ENCODE peak calls at places on chromosomes 4 and X, in five cellular contexts. One of them, this sample, is unnamed.

GRCh38 chrX:37802028-37802427 is 22.2 kb downstream of the CYBB start:
- DNase-seq in gastrocnemius medialis: no peak
- DNase-seq in choroid plexus epithelial cell: peak
- DNase-seq in right lobe of liver: no peak
- DNase-seq in transverse colon: no peak
- DNase-seq in this sample: no peak

GRCh38 chr4:20532871-20533870 is 167.1 kb upstream of the PACRGL start:
- DNase-seq in right lobe of liver: no peak
- DNase-seq in choroid plexus epithelial cell: no peak
- DNase-seq in gastrocnemius medialis: no peak
- DNase-seq in transverse colon: no peak
- DNase-seq in this sample: peak

GRCh38 chr4:14632041-14632440 is 370.2 kb upstream of the CPEB2 start:
- DNase-seq in gastrocnemius medialis: no peak
- DNase-seq in transverse colon: no peak
- DNase-seq in right lobe of liver: no peak
- DNase-seq in choroid plexus epithelial cell: no peak
- DNase-seq in this sample: no peak

GRCh38 chr4:117481742-117482141 is 396.4 kb upstream of the TRAM1L1 start:
- DNase-seq in gastrocnemius medialis: no peak
- DNase-seq in transverse colon: no peak
- DNase-seq in right lobe of liver: no peak
- DNase-seq in choroid plexus epithelial cell: peak
- DNase-seq in this sample: no peak

GRCh38 chr4:75708218-75708691 is 16.1 kb upstream of the USO1 start:
- DNase-seq in choroid plexus epithelial cell: peak
- DNase-seq in gastrocnemius medialis: no peak
- DNase-seq in transverse colon: peak
- DNase-seq in right lobe of liver: no peak
- DNase-seq in this sample: no peak

GRCh38 chr4:38100474-38101255 is 140.5 kb downstream of the PTTG2 start:
- DNase-seq in right lobe of liver: no peak
- DNase-seq in gastrocnemius medialis: no peak
- DNase-seq in choroid plexus epithelial cell: no peak
- DNase-seq in transverse colon: no peak
- DNase-seq in this sample: no peak

GRCh38 chrX:22122510-22122909 is 90.4 kb downstream of the PHEX start:
- DNase-seq in gastrocnemius medialis: peak
- DNase-seq in choroid plexus epithelial cell: peak
- DNase-seq in transverse colon: no peak
- DNase-seq in right lobe of liver: no peak
- DNase-seq in this sample: peak

GRCh38 chr4:4488405-4489404 is 53.1 kb downstream of the STX18 start:
- DNase-seq in transverse colon: peak
- DNase-seq in gastrocnemius medialis: peak
- DNase-seq in right lobe of liver: peak
- DNase-seq in choroid plexus epithelial cell: peak
- DNase-seq in this sample: peak

GRCh38 chr4:22237155-22237751 is 278.6 kb downstream of the ADGRA3 start:
- DNase-seq in right lobe of liver: peak
- DNase-seq in transverse colon: peak
- DNase-seq in gastrocnemius medialis: no peak
- DNase-seq in choroid plexus epithelial cell: no peak
- DNase-seq in this sample: no peak

GRCh38 chr4:89610236-89610635 is 226.7 kb downstream of the SNCA start:
- DNase-seq in gastrocnemius medialis: no peak
- DNase-seq in right lobe of liver: no peak
- DNase-seq in choroid plexus epithelial cell: no peak
- DNase-seq in transverse colon: no peak
- DNase-seq in this sample: no peak

GRCh38 chrX:53122013-53122412 is 28.1 kb downstream of the KANTR start:
- DNase-seq in choroid plexus epithelial cell: no peak
- DNase-seq in right lobe of liver: no peak
- DNase-seq in transverse colon: no peak
- DNase-seq in gastrocnemius medialis: no peak
- DNase-seq in this sample: peak

GRCh38 chr4:100008048-100008447 is 58.0 kb upstream of the H2AZ1 start:
- DNase-seq in choroid plexus epithelial cell: peak
- DNase-seq in right lobe of liver: no peak
- DNase-seq in transverse colon: no peak
- DNase-seq in gastrocnemius medialis: no peak
- DNase-seq in this sample: peak

GRCh38 chr4:102447413-102447812 is 53.7 kb upstream of the NFKB1 start:
- DNase-seq in choroid plexus epithelial cell: no peak
- DNase-seq in transverse colon: no peak
- DNase-seq in gastrocnemius medialis: no peak
- DNase-seq in right lobe of liver: no peak
- DNase-seq in this sample: no peak

GRCh38 chrX:27796640-27797257 is 11.0 kb upstream of the MAGEB10 start:
- DNase-seq in gastrocnemius medialis: no peak
- DNase-seq in right lobe of liver: no peak
- DNase-seq in choroid plexus epithelial cell: no peak
- DNase-seq in transverse colon: no peak
- DNase-seq in this sample: no peak

GRCh38 chr4:184599492-184600135 is 49.6 kb downstream of the CASP3 start:
- DNase-seq in gastrocnemius medialis: no peak
- DNase-seq in right lobe of liver: no peak
- DNase-seq in transverse colon: no peak
- DNase-seq in choroid plexus epithelial cell: peak
- DNase-seq in this sample: peak

GRCh38 chr4:148060264-148061138 is 328.6 kb downstream of the ARHGAP10 start:
- DNase-seq in choroid plexus epithelial cell: no peak
- DNase-seq in transverse colon: no peak
- DNase-seq in gastrocnemius medialis: peak
- DNase-seq in right lobe of liver: no peak
- DNase-seq in this sample: no peak

GRCh38 chr4:116005037-116005805 is 891.8 kb upstream of the NDST4 start:
- DNase-seq in choroid plexus epithelial cell: peak
- DNase-seq in gastrocnemius medialis: no peak
- DNase-seq in transverse colon: no peak
- DNase-seq in right lobe of liver: no peak
- DNase-seq in this sample: peak

GRCh38 chr4:84159767-84160166 is 339.3 kb downstream of the NKX6-1 start:
- DNase-seq in gastrocnemius medialis: no peak
- DNase-seq in choroid plexus epithelial cell: peak
- DNase-seq in right lobe of liver: no peak
- DNase-seq in transverse colon: no peak
- DNase-seq in this sample: no peak

GRCh38 chr4:22688236-22688635 is 4.5 kb upstream of the GBA3 start:
- DNase-seq in transverse colon: no peak
- DNase-seq in gastrocnemius medialis: no peak
- DNase-seq in choroid plexus epithelial cell: peak
- DNase-seq in right lobe of liver: no peak
- DNase-seq in this sample: peak

GRCh38 chr4:83074086-83074704 is 39.2 kb downstream of the COPS4 start:
- DNase-seq in gastrocnemius medialis: no peak
- DNase-seq in transverse colon: peak
- DNase-seq in right lobe of liver: no peak
- DNase-seq in choroid plexus epithelial cell: peak
- DNase-seq in this sample: peak

GRCh38 chr4:176475091-176475490 is 155.3 kb downstream of the SPCS3 start:
- DNase-seq in transverse colon: no peak
- DNase-seq in choroid plexus epithelial cell: no peak
- DNase-seq in gastrocnemius medialis: no peak
- DNase-seq in right lobe of liver: no peak
- DNase-seq in this sample: no peak

GRCh38 chrX:129842510-129843208 is 1.0 kb downstream of the ZDHHC9 start:
- DNase-seq in transverse colon: peak
- DNase-seq in right lobe of liver: peak
- DNase-seq in gastrocnemius medialis: peak
- DNase-seq in choroid plexus epithelial cell: peak
- DNase-seq in this sample: peak

GRCh38 chr4:53450773-53451172 is 73.3 kb downstream of the FIP1L1 start:
- DNase-seq in transverse colon: no peak
- DNase-seq in choroid plexus epithelial cell: peak
- DNase-seq in right lobe of liver: no peak
- DNase-seq in gastrocnemius medialis: no peak
- DNase-seq in this sample: peak

GRCh38 chr4:123102897-123103489 is 180.6 kb upstream of the NUDT6 start:
- DNase-seq in choroid plexus epithelial cell: peak
- DNase-seq in gastrocnemius medialis: no peak
- DNase-seq in right lobe of liver: no peak
- DNase-seq in transverse colon: no peak
- DNase-seq in this sample: peak

GRCh38 chrX:11287505-11287904 is 5.7 kb upstream of the AMELX start:
- DNase-seq in choroid plexus epithelial cell: peak
- DNase-seq in right lobe of liver: no peak
- DNase-seq in transverse colon: no peak
- DNase-seq in gastrocnemius medialis: no peak
- DNase-seq in this sample: peak

GRCh38 chr4:76689079-76689817 is 208.7 kb downstream of the SOWAHB start:
- DNase-seq in right lobe of liver: peak
- DNase-seq in gastrocnemius medialis: no peak
- DNase-seq in choroid plexus epithelial cell: peak
- DNase-seq in transverse colon: peak
- DNase-seq in this sample: peak

GRCh38 chr4:138602664-138603063 is 360.5 kb upstream of the SLC7A11 start:
- DNase-seq in transverse colon: no peak
- DNase-seq in choroid plexus epithelial cell: peak
- DNase-seq in gastrocnemius medialis: no peak
- DNase-seq in right lobe of liver: no peak
- DNase-seq in this sample: peak

GRCh38 chr4:7135389-7135746 is 57.0 kb upstream of the SORCS2 start:
- DNase-seq in right lobe of liver: no peak
- DNase-seq in choroid plexus epithelial cell: peak
- DNase-seq in transverse colon: no peak
- DNase-seq in gastrocnemius medialis: no peak
- DNase-seq in this sample: peak

GRCh38 chr4:188107931-188108843 is 1.2 kb downstream of the TRIML2 start:
- DNase-seq in transverse colon: no peak
- DNase-seq in choroid plexus epithelial cell: peak
- DNase-seq in gastrocnemius medialis: no peak
- DNase-seq in right lobe of liver: no peak
- DNase-seq in this sample: peak

GRCh38 chr4:3285558-3286334 is 7.1 kb upstream of the RGS12 start:
- DNase-seq in transverse colon: peak
- DNase-seq in right lobe of liver: peak
- DNase-seq in gastrocnemius medialis: peak
- DNase-seq in choroid plexus epithelial cell: peak
- DNase-seq in this sample: peak

GRCh38 chr4:23373269-23373668 is 516.6 kb downstream of the PPARGC1A start:
- DNase-seq in choroid plexus epithelial cell: peak
- DNase-seq in gastrocnemius medialis: peak
- DNase-seq in transverse colon: peak
- DNase-seq in right lobe of liver: no peak
- DNase-seq in this sample: no peak

GRCh38 chr4:123113193-123113592 is 190.8 kb upstream of the NUDT6 start:
- DNase-seq in right lobe of liver: no peak
- DNase-seq in transverse colon: no peak
- DNase-seq in gastrocnemius medialis: no peak
- DNase-seq in choroid plexus epithelial cell: no peak
- DNase-seq in this sample: no peak

GRCh38 chr4:5381981-5382441 is 326.3 kb downstream of the EVC2 start:
- DNase-seq in choroid plexus epithelial cell: peak
- DNase-seq in right lobe of liver: no peak
- DNase-seq in transverse colon: no peak
- DNase-seq in gastrocnemius medialis: no peak
- DNase-seq in this sample: peak

GRCh38 chrX:15816453-15816838 is 26.2 kb downstream of the ZRSR2 start:
- DNase-seq in transverse colon: no peak
- DNase-seq in choroid plexus epithelial cell: no peak
- DNase-seq in right lobe of liver: no peak
- DNase-seq in gastrocnemius medialis: no peak
- DNase-seq in this sample: peak
- TF ChIP-seq CTCF in transverse colon: peak
- TF ChIP-seq CTCF in choroid plexus epithelial cell: no peak
- TF ChIP-seq CTCF in right lobe of liver: no peak
- TF ChIP-seq CTCF in gastrocnemius medialis: no peak
- TF ChIP-seq CTCF in this sample: no peak

DNA sequence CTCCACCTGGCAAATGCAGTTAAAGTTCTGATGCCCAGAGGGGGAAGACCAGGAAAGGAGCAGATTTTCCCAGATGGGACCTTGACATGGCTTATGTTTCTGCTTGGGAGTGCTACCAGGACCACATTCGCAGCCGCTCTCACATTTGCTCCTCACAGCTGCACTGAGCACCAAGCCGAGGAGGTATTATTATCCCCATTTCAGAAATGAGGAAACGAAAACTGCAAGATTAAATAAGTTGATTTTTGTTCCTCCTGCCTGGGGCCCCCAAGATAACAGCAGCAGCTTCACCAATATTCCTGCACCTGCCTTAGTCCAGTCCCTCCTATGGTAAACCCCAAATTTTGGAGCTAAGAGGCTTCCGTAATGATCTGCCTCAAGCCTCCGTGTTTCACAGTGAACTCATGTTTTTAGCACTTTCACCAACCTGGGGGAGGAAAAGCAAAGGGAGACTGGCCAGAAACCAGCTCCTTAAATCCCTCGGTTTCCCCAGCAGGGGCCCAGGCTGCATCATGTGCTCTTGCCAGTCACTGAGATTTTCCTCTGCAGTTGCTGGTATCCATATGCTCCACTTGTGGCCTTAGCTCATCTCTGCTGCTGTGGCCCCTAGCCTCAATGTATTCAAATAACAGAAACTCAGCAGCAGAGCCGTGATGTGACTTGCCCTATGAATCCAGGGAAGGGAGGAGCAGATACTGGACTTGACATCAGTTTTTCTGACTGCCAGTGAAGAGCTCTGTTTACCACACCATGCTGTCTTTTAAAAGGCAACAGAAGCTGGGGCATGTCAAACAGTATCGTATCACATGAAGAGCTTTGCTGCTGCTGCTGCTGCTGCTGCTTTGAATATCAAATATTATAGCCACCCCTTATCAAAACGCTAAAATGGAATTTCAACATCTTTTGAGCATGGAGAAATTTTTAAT is 95.5 kb upstream of the KLHL13 start:
- DNase-seq in transverse colon: no peak
- DNase-seq in gastrocnemius medialis: no peak
- DNase-seq in choroid plexus epithelial cell: no peak
- DNase-seq in right lobe of liver: no peak
- DNase-seq in this sample: no peak
- H3K4me3 ChIP-seq in transverse colon: no peak
- H3K4me3 ChIP-seq in gastrocnemius medialis: no peak
- H3K4me3 ChIP-seq in choroid plexus epithelial cell: no peak
- H3K4me3 ChIP-seq in right lobe of liver: no peak
- H3K4me3 ChIP-seq in this sample: no peak

GRCh38 chrX:138761380-138761779 is 49.9 kb upstream of the FGF13 start:
- DNase-seq in gastrocnemius medialis: no peak
- DNase-seq in choroid plexus epithelial cell: no peak
- DNase-seq in right lobe of liver: no peak
- DNase-seq in transverse colon: no peak
- DNase-seq in this sample: no peak

GRCh38 chrX:138754861-138755260 is 43.3 kb upstream of the FGF13 start:
- DNase-seq in gastrocnemius medialis: no peak
- DNase-seq in right lobe of liver: no peak
- DNase-seq in transverse colon: no peak
- DNase-seq in choroid plexus epithelial cell: no peak
- DNase-seq in this sample: peak

GRCh38 chrX:138759217-138759943 is 47.9 kb upstream of the FGF13 start:
- DNase-seq in transverse colon: no peak
- DNase-seq in choroid plexus epithelial cell: no peak
- DNase-seq in gastrocnemius medialis: no peak
- DNase-seq in right lobe of liver: no peak
- DNase-seq in this sample: no peak

GRCh38 chrX:138756234-138756633 is 44.7 kb upstream of the FGF13 start:
- DNase-seq in transverse colon: no peak
- DNase-seq in choroid plexus epithelial cell: peak
- DNase-seq in right lobe of liver: no peak
- DNase-seq in gastrocnemius medialis: peak
- DNase-seq in this sample: peak
- TF ChIP-seq CTCF in transverse colon: no peak
- TF ChIP-seq CTCF in choroid plexus epithelial cell: no peak
- TF ChIP-seq CTCF in right lobe of liver: no peak
- TF ChIP-seq CTCF in gastrocnemius medialis: no peak
- TF ChIP-seq CTCF in this sample: peak

GRCh38 chr4:110637408-110638131 is 14.7 kb upstream of the PITX2 start:
- DNase-seq in choroid plexus epithelial cell: no peak
- DNase-seq in gastrocnemius medialis: no peak
- DNase-seq in transverse colon: no peak
- DNase-seq in right lobe of liver: no peak
- DNase-seq in this sample: peak
- H3K4me3 ChIP-seq in choroid plexus epithelial cell: no peak
- H3K4me3 ChIP-seq in gastrocnemius medialis: peak
- H3K4me3 ChIP-seq in transverse colon: peak
- H3K4me3 ChIP-seq in right lobe of liver: no peak
- H3K4me3 ChIP-seq in this sample: peak

This sample was measured in AG10803.